ENCODE peak calls at places on chromosomes 12 and 14, in seven cellular contexts. U is aorta, I is lung, S is right cardiac atrium, P is GM12878, D is left lung, R is upper lobe of right lung. O is an unnamed sample.

GRCh38 chr12:54863948-54864584 is 9.8 kb downstream of the MUCL1 start:
- ATAC-seq in U (no peak), I (no peak), S (no peak), P (no peak), D (no peak), R (no peak), O (no peak)

GRCh38 chr12:8894378-8894777 is 19.9 kb upstream of the PHC1 start:
- ATAC-seq in U (no peak), I (no peak), S (no peak), P (no peak), D (no peak), R (no peak), O (no peak)

GRCh38 chr14:68580096-68580640 is 212.7 kb downstream of the ZFP36L1 start:
- ATAC-seq in U (peak; percentile 26), I (no peak), S (no peak), P (no peak), D (no peak), R (peak; percentile 2), O (no peak)

GRCh38 chr12:57135487-57135886 is 7.2 kb downstream of the LRP1 start:
- ATAC-seq in U (no peak), I (no peak), S (no peak), P (no peak), D (peak; percentile 2), R (no peak), O (no peak)

GRCh38 chr12:65696227-65696626 is 128.1 kb upstream of the HMGA2 start:
- ATAC-seq in U (no peak), I (no peak), S (no peak), P (no peak), D (no peak), R (no peak), O (no peak)

GRCh38 chr14:93893550-93894329 is 33.4 kb upstream of the FAM181A start:
- ATAC-seq in U (peak; percentile 20), I (no peak), S (no peak), P (no peak), D (no peak), R (no peak), O (peak; percentile 18)

GRCh38 chr14:65860956-65861631 is 448.6 kb downstream of the FUT8 start:
- ATAC-seq in U (no peak), I (no peak), S (no peak), P (no peak), D (no peak), R (no peak), O (no peak)

GRCh38 chr12:52690351-52691075 is 10.3 kb upstream of the KRT1 start:
- ATAC-seq in U (no peak), I (no peak), S (no peak), P (no peak), D (no peak), R (no peak), O (no peak)

GRCh38 chr12:3315201-3315661 is 175.8 kb upstream of the PRMT8 start:
- ATAC-seq in U (no peak), I (peak; percentile 31), S (peak; percentile 82), P (no peak), D (peak; percentile 67), R (peak; percentile 45), O (peak; percentile 86)

GRCh38 chr14:49991491-49991890 is 98.6 kb downstream of the ARF6 start:
- ATAC-seq in U (no peak), I (no peak), S (no peak), P (no peak), D (no peak), R (no peak), O (no peak)

GRCh38 chr14:67964391-67964812 is 144.8 kb downstream of the RAD51B start:
- ATAC-seq in U (peak; percentile 62), I (no peak), S (peak; percentile 63), P (no peak), D (peak; percentile 69), R (peak; percentile 70), O (peak; percentile 67)

GRCh38 chr12:106131671-106132070 is 7.1 kb downstream of the NUAK1 start:
- ATAC-seq in U (no peak), I (no peak), S (no peak), P (no peak), D (no peak), R (no peak), O (no peak)

GRCh38 chr12:70236990-70237389 is 6.2 kb upstream of the CNOT2 start:
- ATAC-seq in U (no peak), I (no peak), S (no peak), P (no peak), D (no peak), R (no peak), O (no peak)

GRCh38 chr12:117370588-117370987 is 9.2 kb upstream of the NOS1 start:
- ATAC-seq in U (no peak), I (no peak), S (no peak), P (no peak), D (no peak), R (no peak), O (no peak)

GRCh38 chr12:14264316-14264715 is 101.2 kb upstream of the ATF7IP start:
- ATAC-seq in U (no peak), I (no peak), S (no peak), P (no peak), D (no peak), R (no peak), O (no peak)

GRCh38 chr14:97306785-97307246 is 509.6 kb downstream of the VRK1 start:
- ATAC-seq in U (no peak), I (no peak), S (no peak), P (peak; percentile 68), D (peak; percentile 29), R (no peak), O (no peak)

GRCh38 chr14:48857366-48857765 is 728.8 kb downstream of the RPS29 start:
- ATAC-seq in U (no peak), I (no peak), S (no peak), P (no peak), D (no peak), R (no peak), O (no peak)

GRCh38 chr12:3644103-3644502 is 108.8 kb downstream of the CRACR2A start:
- ATAC-seq in U (no peak), I (no peak), S (no peak), P (no peak), D (no peak), R (no peak), O (no peak)

GRCh38 chr12:13661005-13661887 is 320.2 kb downstream of the GRIN2B start:
- ATAC-seq in U (no peak), I (peak; percentile 85), S (peak; percentile 81), P (peak; percentile 93), D (peak; percentile 96), R (peak; percentile 88), O (peak; percentile 69)

DNA sequence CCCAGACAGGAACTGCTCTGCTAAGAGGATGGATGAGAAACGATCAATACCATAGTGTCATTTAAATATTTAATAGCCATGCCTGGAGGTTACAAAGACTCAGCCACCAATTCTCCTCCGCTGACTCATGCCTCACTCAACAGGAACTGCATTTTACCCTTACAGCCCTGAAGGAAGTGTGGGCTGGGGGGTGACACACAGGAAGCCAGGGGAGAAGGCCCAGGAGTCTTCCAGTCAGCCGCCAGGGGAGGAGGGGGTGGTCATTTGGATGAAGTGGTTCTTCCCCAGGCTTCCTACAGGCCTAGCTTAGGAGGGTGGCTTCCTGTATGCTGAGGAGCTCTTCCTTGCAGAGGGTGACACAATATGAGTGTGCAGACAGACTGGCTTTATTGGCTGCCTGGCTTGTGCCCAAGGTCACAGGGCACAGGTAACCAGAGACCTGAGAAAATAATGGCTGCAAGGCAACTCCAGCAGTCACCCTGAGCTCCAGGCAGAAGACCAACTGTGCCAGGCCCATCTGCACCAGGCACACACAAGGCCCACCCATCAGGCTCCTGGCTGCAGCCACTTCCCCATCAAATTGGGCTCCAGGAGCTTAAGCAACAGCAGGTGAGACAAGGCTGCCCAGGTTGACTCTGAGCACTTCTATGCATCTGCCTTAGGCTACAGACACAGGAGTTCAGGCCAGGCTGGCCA is 30.6 kb upstream of the RPLP0 start:
- ATAC-seq in U (no peak), I (peak; percentile 30), S (no peak), P (no peak), D (peak; percentile 27), R (peak; percentile 31), O (no peak)
- H3K4me3 ChIP-seq in U (no peak overlapping the region), I (no peak overlapping the region), S (no peak overlapping the region), P (no peak overlapping the region), D (peak overlapping the region; percentile 16), R (no peak overlapping the region), O (no peak overlapping the region)

GRCh38 chr14:72215080-72215479 is 282.9 kb downstream of the RGS6 start:
- ATAC-seq in U (no peak), I (no peak), S (no peak), P (no peak), D (no peak), R (no peak), O (no peak)
- H3K4me3 ChIP-seq in U (no peak overlapping the region), I (no peak overlapping the region), S (no peak overlapping the region), P (no peak overlapping the region), D (no peak overlapping the region), R (no peak overlapping the region), O (no peak overlapping the region)

GRCh38 chr12:1573960-1574862 is 20.2 kb downstream of the FBXL14 start:
- ATAC-seq in U (peak; percentile 79), I (no peak), S (peak; percentile 69), P (peak; percentile 39), D (no peak), R (peak; percentile 82), O (peak; percentile 72)
- H3K4me3 ChIP-seq in U (no peak overlapping the region), I (no peak overlapping the region), S (no peak overlapping the region), P (no peak overlapping the region), D (no peak overlapping the region), R (no peak overlapping the region), O (no peak overlapping the region)

DNA sequence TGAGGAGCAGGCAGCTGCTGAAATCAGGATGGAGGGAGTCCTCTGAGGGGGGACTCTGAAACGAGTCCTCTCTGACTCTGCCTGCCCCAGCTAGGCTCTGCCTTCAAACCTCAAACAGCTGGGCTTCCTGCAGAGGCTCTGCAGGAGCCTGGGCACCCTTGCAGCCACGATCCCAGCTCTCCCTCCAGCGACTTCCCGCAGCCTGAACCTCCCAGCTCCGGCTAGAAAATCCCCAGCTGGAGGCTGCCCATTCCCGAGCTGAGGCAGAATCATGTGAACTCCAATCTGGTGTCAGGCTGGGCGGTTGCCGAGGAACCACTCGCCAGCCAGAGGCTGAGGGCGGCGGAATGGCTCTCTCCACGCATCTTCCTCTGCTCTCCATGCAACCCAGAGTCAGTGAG is at the start of gene GPR68:
- ATAC-seq in U (peak; percentile 69), I (no peak), S (peak; percentile 61), P (peak; percentile 2), D (peak; percentile 69), R (peak; percentile 39), O (peak; percentile 75)
- H3K4me3 ChIP-seq in U (no peak within 1 kb of the TSS), I (no peak within 1 kb of the TSS), S (no peak within 1 kb of the TSS), P (peak within 1 kb of the TSS; percentile 16), D (peak within 1 kb of the TSS; percentile 8), R (peak within 1 kb of the TSS; percentile 23), O (peak within 1 kb of the TSS; percentile 32)

GRCh38 chr14:70002589-70003240 is 123.5 kb downstream of the SMOC1 start:
- ATAC-seq in U (no peak), I (no peak), S (no peak), P (no peak), D (no peak), R (no peak), O (no peak)
- H3K4me3 ChIP-seq in U (no peak overlapping the region), I (no peak overlapping the region), S (no peak overlapping the region), P (no peak overlapping the region), D (no peak overlapping the region), R (no peak overlapping the region), O (no peak overlapping the region)

GRCh38 chr14:37585971-37586759 is 8.9 kb downstream of the FOXA1 start:
- ATAC-seq in U (no peak), I (no peak), S (no peak), P (no peak), D (no peak), R (no peak), O (no peak)
- H3K4me3 ChIP-seq in U (no peak overlapping the region), I (no peak overlapping the region), S (no peak overlapping the region), P (no peak overlapping the region), D (no peak overlapping the region), R (no peak overlapping the region), O (no peak overlapping the region)